ENCODE peak calls at places on chromosomes 1 and 21, in eight cellular contexts. One of them, this sample, is unnamed.

GRCh38 chr21:36689324-36689723 is 9.6 kb upstream of the SIM2 start:
- DNase-seq in ureter: no peak
- DNase-seq in nucleus accumbens: no peak
- DNase-seq in Right ventricle myocardium inferior: no peak
- DNase-seq in effector memory CD8-positive, alpha-beta T cell: no peak
- DNase-seq in sciatic nerve: no peak
- DNase-seq in T47D: no peak
- DNase-seq in stimulated activated CD4-positive, alpha-beta T cell treated with anti-CD3 and anti-CD28 coated beads, Interleukin-1b, Interleukin-23, amount 100 ng/mL, for 1 hour: no peak
- DNase-seq in this sample: no peak

GRCh38 chr1:183600136-183600535 is 9.9 kb upstream of the NCF2 start:
- DNase-seq in ureter: no peak
- DNase-seq in nucleus accumbens: no peak
- DNase-seq in Right ventricle myocardium inferior: no peak
- DNase-seq in effector memory CD8-positive, alpha-beta T cell: no peak
- DNase-seq in sciatic nerve: no peak
- DNase-seq in T47D: peak
- DNase-seq in stimulated activated CD4-positive, alpha-beta T cell treated with anti-CD3 and anti-CD28 coated beads, Interleukin-1b, Interleukin-23, amount 100 ng/mL, for 1 hour: no peak
- DNase-seq in this sample: no peak

GRCh38 chr1:179971563-179972496 is 17.2 kb downstream of the CEP350 start:
- DNase-seq in ureter: no peak
- DNase-seq in nucleus accumbens: no peak
- DNase-seq in Right ventricle myocardium inferior: no peak
- DNase-seq in effector memory CD8-positive, alpha-beta T cell: no peak
- DNase-seq in sciatic nerve: no peak
- DNase-seq in T47D: no peak
- DNase-seq in stimulated activated CD4-positive, alpha-beta T cell treated with anti-CD3 and anti-CD28 coated beads, Interleukin-1b, Interleukin-23, amount 100 ng/mL, for 1 hour: no peak
- DNase-seq in this sample: no peak

GRCh38 chr1:10668241-10668761 is 128.1 kb downstream of the CASZ1 start:
- DNase-seq in ureter: no peak
- DNase-seq in nucleus accumbens: no peak
- DNase-seq in Right ventricle myocardium inferior: no peak
- DNase-seq in effector memory CD8-positive, alpha-beta T cell: no peak
- DNase-seq in sciatic nerve: no peak
- DNase-seq in T47D: no peak
- DNase-seq in stimulated activated CD4-positive, alpha-beta T cell treated with anti-CD3 and anti-CD28 coated beads, Interleukin-1b, Interleukin-23, amount 100 ng/mL, for 1 hour: no peak
- DNase-seq in this sample: no peak

GRCh38 chr1:223332997-223333396 is 31.0 kb downstream of the SUSD4 start:
- DNase-seq in ureter: no peak
- DNase-seq in nucleus accumbens: peak
- DNase-seq in Right ventricle myocardium inferior: no peak
- DNase-seq in effector memory CD8-positive, alpha-beta T cell: no peak
- DNase-seq in sciatic nerve: no peak
- DNase-seq in T47D: no peak
- DNase-seq in stimulated activated CD4-positive, alpha-beta T cell treated with anti-CD3 and anti-CD28 coated beads, Interleukin-1b, Interleukin-23, amount 100 ng/mL, for 1 hour: no peak
- DNase-seq in this sample: no peak

GRCh38 chr1:174068000-174068399 is 45.8 kb upstream of the RC3H1 start:
- DNase-seq in ureter: no peak
- DNase-seq in nucleus accumbens: no peak
- DNase-seq in Right ventricle myocardium inferior: no peak
- DNase-seq in effector memory CD8-positive, alpha-beta T cell: no peak
- DNase-seq in sciatic nerve: no peak
- DNase-seq in T47D: no peak
- DNase-seq in stimulated activated CD4-positive, alpha-beta T cell treated with anti-CD3 and anti-CD28 coated beads, Interleukin-1b, Interleukin-23, amount 100 ng/mL, for 1 hour: no peak
- DNase-seq in this sample: no peak

GRCh38 chr1:236880209-236880608 is 85.1 kb downstream of the MTR start:
- DNase-seq in ureter: no peak
- DNase-seq in nucleus accumbens: no peak
- DNase-seq in Right ventricle myocardium inferior: no peak
- DNase-seq in effector memory CD8-positive, alpha-beta T cell: no peak
- DNase-seq in sciatic nerve: no peak
- DNase-seq in T47D: no peak
- DNase-seq in stimulated activated CD4-positive, alpha-beta T cell treated with anti-CD3 and anti-CD28 coated beads, Interleukin-1b, Interleukin-23, amount 100 ng/mL, for 1 hour: no peak
- DNase-seq in this sample: no peak

GRCh38 chr1:54499097-54500029 is 48.7 kb upstream of the ACOT11 start:
- DNase-seq in ureter: no peak
- DNase-seq in nucleus accumbens: no peak
- DNase-seq in Right ventricle myocardium inferior: no peak
- DNase-seq in effector memory CD8-positive, alpha-beta T cell: peak
- DNase-seq in sciatic nerve: peak
- DNase-seq in T47D: peak
- DNase-seq in stimulated activated CD4-positive, alpha-beta T cell treated with anti-CD3 and anti-CD28 coated beads, Interleukin-1b, Interleukin-23, amount 100 ng/mL, for 1 hour: no peak
- DNase-seq in this sample: peak

GRCh38 chr1:3125078-3125477 is 56.1 kb downstream of the PRDM16 start:
- DNase-seq in ureter: no peak
- DNase-seq in nucleus accumbens: no peak
- DNase-seq in Right ventricle myocardium inferior: no peak
- DNase-seq in effector memory CD8-positive, alpha-beta T cell: no peak
- DNase-seq in sciatic nerve: no peak
- DNase-seq in T47D: no peak
- DNase-seq in stimulated activated CD4-positive, alpha-beta T cell treated with anti-CD3 and anti-CD28 coated beads, Interleukin-1b, Interleukin-23, amount 100 ng/mL, for 1 hour: no peak
- DNase-seq in this sample: no peak

GRCh38 chr1:51697160-51697559 is 80.3 kb downstream of the OSBPL9 start:
- DNase-seq in ureter: no peak
- DNase-seq in nucleus accumbens: no peak
- DNase-seq in Right ventricle myocardium inferior: no peak
- DNase-seq in effector memory CD8-positive, alpha-beta T cell: no peak
- DNase-seq in sciatic nerve: no peak
- DNase-seq in T47D: no peak
- DNase-seq in stimulated activated CD4-positive, alpha-beta T cell treated with anti-CD3 and anti-CD28 coated beads, Interleukin-1b, Interleukin-23, amount 100 ng/mL, for 1 hour: no peak
- DNase-seq in this sample: no peak